ENCODE peak calls at places on chromosomes 1 and 21, in six cellular contexts. X, O, A, W, Y and E are unnamed samples.

GRCh38 chr1:116309090-116309870 is 63.8 kb upstream of the ATP1A1 start:
- DNase-seq in O (no peak), A (no peak), W (peak), X (no peak), Y (no peak), E (no peak)

GRCh38 chr21:21631961-21632360 is 633.8 kb downstream of the NCAM2 start:
- DNase-seq in W (no peak), O (no peak), X (no peak), A (no peak), Y (no peak), E (peak)

GRCh38 chr21:43322805-43323204 is 104.1 kb downstream of the SIK1 start:
- DNase-seq in Y (no peak), A (peak), W (no peak), X (no peak), O (no peak), E (no peak)

GRCh38 chr1:93448983-93449805 is 1.3 kb downstream of the FNBP1L start:
- DNase-seq in Y (peak), A (peak), X (no peak), O (peak), W (peak), E (no peak)

GRCh38 chr1:61448934-61449368 is 276.0 kb downstream of the TM2D1 start:
- DNase-seq in X (no peak), O (no peak), W (no peak), Y (no peak), A (no peak), E (peak)

GRCh38 chr1:182671779-182672486 is 12.5 kb downstream of the RGS8 start:
- DNase-seq in Y (no peak), X (no peak), A (no peak), O (no peak), W (peak), E (no peak)

GRCh38 chr1:8015809-8016165 is 10.3 kb downstream of the ERRFI1 start:
- DNase-seq in X (no peak), O (no peak), Y (no peak), W (no peak), A (no peak), E (no peak)

GRCh38 chr1:20728371-20729154 is 3.9 kb downstream of the SH2D5 start:
- DNase-seq in O (no peak), W (no peak), A (no peak), X (no peak), Y (peak), E (no peak)

GRCh38 chr1:39488012-39488545 is 3.4 kb upstream of the BMP8A start:
- DNase-seq in A (no peak), X (no peak), O (no peak), Y (no peak), W (no peak), E (no peak)

GRCh38 chr1:160123726-160124125 is 8.2 kb downstream of the ATP1A2 start:
- DNase-seq in X (no peak), A (no peak), W (no peak), O (no peak), Y (no peak), E (no peak)

GRCh38 chr1:68331117-68331865 is 99.0 kb upstream of the WLS start:
- DNase-seq in W (no peak), A (peak), Y (no peak), O (no peak), X (no peak), E (no peak)

GRCh38 chr1:27760411-27760810 is 12.6 kb upstream of the STX12 start:
- DNase-seq in Y (no peak), A (peak), X (no peak), W (no peak), O (no peak), E (no peak)

GRCh38 chr21:25639167-25639921 is at the start of gene JAM2:
- DNase-seq in X (peak), O (no peak), W (peak), Y (no peak), A (peak), E (peak)

GRCh38 chr1:199272690-199273089 is 633.9 kb downstream of the PTPRC start:
- DNase-seq in X (no peak), O (peak), W (no peak), A (peak), Y (peak), E (peak)

GRCh38 chr1:58460469-58460868 is 86.1 kb downstream of the OMA1 start:
- DNase-seq in X (no peak), A (peak), O (no peak), W (no peak), Y (no peak), E (no peak)

GRCh38 chr1:36950588-36950987 is 83.7 kb downstream of the GRIK3 start:
- DNase-seq in X (no peak), Y (no peak), O (no peak), A (no peak), W (no peak), E (no peak)

GRCh38 chr21:26776320-26777021 is 68.7 kb downstream of the ADAMTS1 start:
- DNase-seq in X (no peak), W (no peak), A (peak), Y (no peak), O (no peak), E (no peak)

GRCh38 chr1:234114648-234115307 is 210.3 kb downstream of the SLC35F3 start:
- DNase-seq in Y (no peak), X (no peak), A (peak), W (peak), O (peak), E (no peak)

GRCh38 chr1:198902616-198903140 is 263.8 kb downstream of the PTPRC start:
- DNase-seq in X (no peak), A (no peak), W (peak), O (no peak), Y (no peak), E (no peak)

GRCh38 chr21:14533555-14534400 is 12.3 kb downstream of the SAMSN1 start:
- DNase-seq in A (peak), X (no peak), W (no peak), O (peak), Y (no peak), E (no peak)

GRCh38 chr1:227776277-227776676 is 39.2 kb upstream of the PRSS38 start:
- DNase-seq in O (no peak), X (no peak), W (no peak), A (peak), Y (no peak), E (no peak)

GRCh38 chr1:32816676-32817158 is 441 bp downstream of the YARS1 start:
- DNase-seq in Y (no peak), W (peak), A (peak), O (peak), X (no peak), E (no peak)

GRCh38 chr1:180360333-180361075 is 130.4 kb downstream of the LHX4 start:
- DNase-seq in X (no peak), Y (no peak), O (peak), A (peak), W (no peak), E (no peak)